ENCODE peak calls at places on chromosome 10, in ten cellular contexts. N is NCI-H1105 treated with DMSO at 0.1 percent for 48 hours, R is foreskin fibroblast, H is RPMI8226, D is HTR-8/SVneo, L is NCI-H1092, T is mucosa of descending colon, Z is occipital lobe, K is frontal cortex, E is spleen. F is an unnamed sample.

GRCh38 chr10:118356628-118357027 is 14.5 kb upstream of the FAM204A start:
- DNase-seq in H (no peak), R (no peak), Z (no peak), K (no peak), L (no peak), N (no peak), T (no peak), E (no peak), D (no peak), F (no peak)

GRCh38 chr10:31697271-31698168 is 231.1 kb downstream of the ARHGAP12 start:
- DNase-seq in R (peak), Z (peak), K (peak), N (no peak), T (peak), E (peak), L (peak), H (no peak), D (no peak), F (peak)

GRCh38 chr10:17290226-17290625 is 62.2 kb downstream of the VIM start:
- DNase-seq in L (peak), N (peak), E (no peak), R (no peak), D (peak), T (no peak), H (peak), Z (no peak), K (no peak), F (no peak)

GRCh38 chr10:47449979-47450378 is 33.9 kb downstream of the ANXA8 start:
- DNase-seq in E (peak), N (no peak), H (no peak), T (no peak), Z (no peak), D (no peak), L (no peak), R (no peak), K (no peak), F (no peak)

GRCh38 chr10:17219024-17219423 is 9.0 kb upstream of the VIM start:
- DNase-seq in T (no peak), D (no peak), R (no peak), K (no peak), Z (no peak), L (no peak), N (no peak), H (no peak), E (no peak), F (no peak)

GRCh38 chr10:87092356-87092860 is 2.2 kb downstream of the GLUD1 start:
- DNase-seq in H (no peak), E (no peak), R (no peak), D (no peak), N (no peak), K (no peak), Z (no peak), T (no peak), L (no peak), F (no peak)

GRCh38 chr10:46019541-46020343 is 10.7 kb downstream of the NCOA4 start:
- DNase-seq in T (no peak), H (no peak), D (no peak), L (no peak), E (no peak), R (no peak), K (no peak), N (no peak), Z (no peak), F (no peak)

GRCh38 chr10:76397210-76397881 is 965.9 kb downstream of the LRMDA start:
- DNase-seq in H (no peak), T (no peak), L (no peak), R (peak), Z (no peak), K (no peak), D (no peak), N (no peak), E (no peak), F (no peak)

GRCh38 chr10:4067552-4068254 is 282.7 kb upstream of the KLF6 start:
- DNase-seq in L (no peak), T (no peak), E (no peak), R (no peak), Z (no peak), H (no peak), N (no peak), D (peak), K (no peak), F (no peak)

GRCh38 chr10:80454526-80455460 is 683 bp downstream of the TSPAN14 start:
- DNase-seq in K (peak), Z (peak), D (no peak), R (peak), N (no peak), L (no peak), E (peak), H (peak), T (peak), F (no peak)

GRCh38 chr10:70131560-70131937 is 1.1 kb downstream of the AIFM2 start:
- DNase-seq in Z (no peak), R (no peak), K (no peak), H (no peak), T (no peak), L (no peak), N (no peak), E (peak), D (no peak), F (no peak)

GRCh38 chr10:102133373-102134195 is 744 bp downstream of the PPRC1 start:
- DNase-seq in R (peak), D (peak), Z (peak), E (peak), L (peak), N (peak), H (peak), K (peak), T (peak), F (no peak)